ENCODE peak calls at places on chromosomes 5 and 9, in eight cellular contexts. C is psoas muscle, Z is HFF-Myc, V is esophagus squamous epithelium, N is HCT116, I is tibial artery, S is cardiac fibroblast, P is mucosa of descending colon. G is an unnamed sample.

GRCh38 chr5:110354896-110355295 is 371.6 kb downstream of the TMEM232 start:
- DNase-seq in N (no peak), I (no peak), S (no peak), P (no peak), Z (no peak), V (no peak), C (peak; percentile 70), G (no peak)

GRCh38 chr5:143494162-143494561 is 90.7 kb upstream of the NR3C1 start:
- DNase-seq in C (no peak), V (no peak), I (no peak), Z (peak; percentile 52), S (peak; percentile 82), P (no peak), N (no peak), G (peak; percentile 82)

GRCh38 chr9:71990466-71990865 is 69.9 kb downstream of the C9orf57 start:
- DNase-seq in Z (no peak), C (no peak), P (no peak), I (no peak), N (no peak), S (no peak), V (no peak), G (peak; percentile 9)

GRCh38 chr5:176169393-176170063 is 68.7 kb upstream of the SIMC1 start:
- DNase-seq in C (no peak), V (no peak), N (no peak), Z (no peak), P (no peak), I (no peak), S (no peak), G (no peak)

GRCh38 chr9:88994820-88995180 is 3.5 kb downstream of the S1PR3 start:
- DNase-seq in S (peak; percentile 75), Z (no peak), N (no peak), I (peak; percentile 20), C (no peak), V (no peak), P (no peak), G (peak; percentile 59)

GRCh38 chr5:56511442-56511841 is 278.3 kb upstream of the ANKRD55 start:
- DNase-seq in S (no peak), C (no peak), I (no peak), V (no peak), Z (no peak), P (no peak), N (no peak), G (no peak)

GRCh38 chr5:181161534-181162175 is 14.3 kb downstream of the OR2V2 start:
- DNase-seq in I (no peak), Z (no peak), P (no peak), C (no peak), S (no peak), V (no peak), N (no peak), G (no peak)

GRCh38 chr5:62587737-62588136 is 9.1 kb downstream of the LRRC70 start:
- DNase-seq in S (peak; percentile 48), P (no peak), C (no peak), Z (no peak), V (no peak), N (no peak), I (no peak), G (peak; percentile 38)

GRCh38 chr5:132184588-132184987 is 43.1 kb downstream of the P4HA2 start:
- DNase-seq in I (no peak), S (no peak), P (no peak), Z (no peak), V (no peak), C (no peak), N (peak; percentile 16), G (no peak)

GRCh38 chr9:37471942-37472679 is 6.9 kb upstream of the ZBTB5 start:
- DNase-seq in S (peak; percentile 90), V (no peak), C (no peak), N (peak; percentile 95), I (no peak), P (no peak), Z (peak; percentile 97), G (peak; percentile 98)

GRCh38 chr5:14144586-14145355 is 1.6 kb downstream of the TRIO start:
- DNase-seq in C (peak; percentile 80), V (no peak), N (peak; percentile 52), Z (no peak), I (peak; percentile 81), S (peak; percentile 54), P (peak; percentile 83), G (peak; percentile 55)

DNA sequence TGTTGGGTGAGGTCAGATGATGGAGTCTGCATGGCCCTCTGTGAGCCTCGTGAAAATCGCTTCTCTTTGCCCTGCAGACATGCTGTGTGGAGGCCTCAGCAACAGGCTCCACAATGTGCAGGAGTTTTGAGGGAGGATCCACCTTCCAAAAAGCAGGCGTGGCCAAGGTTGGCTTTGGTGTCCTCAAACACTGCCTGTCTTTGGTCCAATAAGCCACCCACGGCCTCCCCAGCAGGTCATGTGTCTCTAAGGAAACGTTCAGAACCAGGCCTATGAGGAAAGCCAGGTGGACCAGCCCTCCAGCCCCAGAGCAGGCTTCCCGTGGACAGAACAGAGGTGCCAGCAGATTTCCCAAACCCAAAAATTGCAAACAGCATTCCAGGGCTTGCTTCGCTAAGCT is 340.7 kb upstream of the IRX2 start:
- DNase-seq in V (no peak), P (no peak), S (peak; percentile 15), N (no peak), C (no peak), I (no peak), Z (no peak), G (no peak)
- H3K4me3 ChIP-seq in V (no peak overlapping the region), P (no peak overlapping the region), S (no peak overlapping the region), N (no peak overlapping the region), C (no peak overlapping the region), I (no peak overlapping the region), Z (no peak overlapping the region), G (no peak overlapping the region)

DNA sequence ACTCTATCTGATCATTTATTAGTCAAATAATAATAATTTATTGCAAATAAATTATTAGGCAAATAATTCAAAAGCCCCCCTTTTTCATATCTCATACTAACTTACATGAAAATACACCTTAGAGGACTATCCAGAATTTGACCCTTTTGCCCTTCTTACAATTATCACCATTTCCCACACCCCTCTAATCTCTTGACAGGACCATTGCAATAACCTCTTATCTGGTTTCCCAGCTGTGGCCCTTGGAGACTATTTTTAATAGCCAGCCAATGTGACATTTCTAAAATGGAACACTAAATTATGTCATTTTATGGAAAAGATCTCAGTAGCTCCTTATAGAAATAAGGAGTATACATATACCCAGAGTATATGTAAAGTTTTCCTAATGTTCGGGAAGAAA is 588.4 kb upstream of the COX7C start:
- DNase-seq in P (no peak), Z (no peak), V (no peak), S (no peak), N (no peak), I (no peak), C (no peak), G (no peak)
- TF ChIP-seq CTCF in P (no peak), Z (no peak), V (no peak), S (no peak), N (no peak), I (no peak), C (no peak), G (no peak)

GRCh38 chr9:75063556-75064305 is 24.2 kb downstream of the NMRK1 start:
- DNase-seq in I (no peak), P (no peak), N (no peak), V (no peak), Z (no peak), C (no peak), S (no peak), G (no peak)
- H3K4me3 ChIP-seq in I (no peak overlapping the region), P (no peak overlapping the region), N (no peak overlapping the region), V (no peak overlapping the region), Z (no peak overlapping the region), C (no peak overlapping the region), S (no peak overlapping the region), G (no peak overlapping the region)

GRCh38 chr9:110427497-110428104 is 89.9 kb upstream of the TXNDC8 start:
- DNase-seq in P (peak; percentile 80), N (peak; percentile 42), V (no peak), Z (no peak), S (peak; percentile 46), I (no peak), C (no peak), G (peak; percentile 32)

GRCh38 chr9:110429453-110429852 is 91.8 kb upstream of the TXNDC8 start:
- DNase-seq in V (no peak), C (no peak), N (no peak), I (no peak), P (no peak), Z (no peak), S (no peak), G (peak; percentile 2)

DNA sequence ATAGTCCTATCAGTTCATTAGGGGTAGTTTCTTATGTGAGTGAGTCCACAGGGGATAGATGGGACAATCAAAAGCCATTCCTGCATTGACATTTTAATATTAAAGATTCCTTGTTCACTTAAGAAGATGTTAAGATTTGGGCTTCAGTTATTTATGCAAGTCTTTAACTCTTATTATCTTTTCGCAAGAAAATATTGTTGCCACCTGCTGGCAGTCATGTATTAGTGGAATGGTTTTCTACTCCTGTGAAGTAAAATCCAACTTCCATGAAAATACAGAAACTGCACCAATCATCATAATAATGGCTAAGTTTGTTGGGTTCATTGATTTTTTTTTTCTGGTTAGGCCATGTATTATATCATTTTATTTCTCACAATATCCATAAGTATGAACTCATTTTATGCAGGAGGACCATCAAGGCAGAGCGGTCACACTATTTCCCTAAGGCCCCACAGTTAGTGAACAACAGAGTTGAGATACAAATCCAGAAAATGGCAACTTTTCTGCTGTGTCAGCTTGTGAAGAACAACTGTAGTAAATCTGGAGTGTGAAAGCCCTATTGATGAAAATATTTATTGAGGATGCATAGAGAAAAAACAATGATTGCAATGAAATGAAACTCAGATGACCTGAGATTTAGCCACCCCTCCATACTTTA is 88.5 kb upstream of the TXNDC8 start:
- DNase-seq in P (no peak), I (no peak), C (no peak), N (no peak), Z (no peak), V (no peak), S (peak; percentile 35), G (peak; percentile 42)
- TF ChIP-seq CTCF in P (no peak), I (no peak), C (no peak), N (peak; percentile 30), Z (peak; percentile 33), V (no peak), S (no peak), G (peak; percentile 51)

GRCh38 chr9:27539479-27540441 is 10.1 kb upstream of the MOB3B start:
- DNase-seq in C (peak; percentile 71), P (no peak), N (no peak), I (peak; percentile 82), S (peak; percentile 85), V (no peak), Z (no peak), G (peak; percentile 81)
- H3K4me3 ChIP-seq in C (no peak overlapping the region), P (no peak overlapping the region), N (no peak overlapping the region), I (no peak overlapping the region), S (no peak overlapping the region), V (no peak overlapping the region), Z (no peak overlapping the region), G (no peak overlapping the region)

GRCh38 chr5:120228262-120229031 is 235.7 kb upstream of the PRR16 start:
- DNase-seq in C (no peak), S (no peak), I (no peak), Z (no peak), P (no peak), V (no peak), N (peak; percentile 2), G (peak; percentile 13)
- TF ChIP-seq CTCF in C (no peak), S (peak; percentile 21), I (no peak), Z (peak; percentile 10), P (no peak), V (no peak), N (peak; percentile 27), G (no peak)